ENCODE peak calls at places on chromosomes 5 and 9, in nine cellular contexts. K is GM13977; F is lung microvascular endothelial cell; W is brain microvascular endothelial cell; Y is ecto neural progenitor cell; V is activated CD8-positive, alpha-beta T cell treated with anti-CD3 and anti-CD28 coated beads, Interleukin-2, amount 10 ng/mL, durations not matched to agents 7 days and 5 days; L is GM20000; Z is hypothalamus; R is occipital lobe. Q is an unnamed sample.

GRCh38 chr9:77472646-77473045 is 175.5 kb downstream of the GNA14 start:
- DNase-seq in K (no peak), F (no peak), W (no peak), Y (no peak), V (no peak), L (no peak), Z (no peak), R (no peak), Q (no peak)

GRCh38 chr5:93574939-93575241 is 6.1 kb downstream of the NR2F1-AS1 start:
- DNase-seq in K (peak; percentile 7), F (no peak), W (no peak), Y (peak; percentile 65), V (no peak), L (peak; percentile 6), Z (no peak), R (no peak), Q (no peak)

GRCh38 chr5:76207122-76207521 is 123.9 kb downstream of the SV2C start:
- DNase-seq in K (no peak), F (no peak), W (no peak), Y (no peak), V (no peak), L (no peak), Z (no peak), R (no peak), Q (no peak)

GRCh38 chr5:84430863-84431663 is 46.4 kb upstream of the EDIL3 start:
- DNase-seq in K (no peak), F (no peak), W (no peak), Y (no peak), V (no peak), L (no peak), Z (no peak), R (peak; percentile 58), Q (peak; percentile 12)

GRCh38 chr5:137734962-137735530 is 843 bp downstream of the KLHL3 start:
- DNase-seq in K (no peak), F (peak; percentile 55), W (peak; percentile 36), Y (peak; percentile 56), V (peak; percentile 36), L (no peak), Z (peak; percentile 38), R (peak; percentile 39), Q (peak; percentile 60)

GRCh38 chr9:14584571-14584970 is 108.7 kb downstream of the ZDHHC21 start:
- DNase-seq in K (no peak), F (no peak), W (no peak), Y (no peak), V (no peak), L (no peak), Z (no peak), R (no peak), Q (no peak)

GRCh38 chr5:179530069-179530998 is 20.0 kb upstream of the RUFY1 start:
- DNase-seq in K (peak; percentile 88), F (peak; percentile 71), W (peak; percentile 15), Y (peak; percentile 76), V (peak; percentile 72), L (peak; percentile 84), Z (peak; percentile 14), R (no peak), Q (peak; percentile 67)

GRCh38 chr5:65075623-65076250 is 307.0 kb downstream of the CWC27 start:
- DNase-seq in K (no peak), F (no peak), W (no peak), Y (no peak), V (no peak), L (no peak), Z (no peak), R (no peak), Q (no peak)

GRCh38 chr5:147809830-147810666 is 21.4 kb downstream of the SPINK1 start:
- DNase-seq in K (no peak), F (no peak), W (no peak), Y (no peak), V (no peak), L (no peak), Z (no peak), R (no peak), Q (no peak)

GRCh38 chr5:109656829-109657228 is 32.9 kb upstream of the MAN2A1 start:
- DNase-seq in K (no peak), F (peak; percentile 40), W (peak; percentile 96), Y (no peak), V (peak; percentile 58), L (no peak), Z (peak; percentile 21), R (no peak), Q (peak; percentile 58)

GRCh38 chr5:92401492-92401891 is 1018.4 kb upstream of the ARRDC3 start:
- DNase-seq in K (no peak), F (no peak), W (peak; percentile 24), Y (peak; percentile 50), V (no peak), L (no peak), Z (peak; percentile 2), R (no peak), Q (no peak)

GRCh38 chr5:111511174-111512025 is 935 bp downstream of the STARD4 start:
- DNase-seq in K (no peak), F (peak; percentile 36), W (no peak), Y (no peak), V (no peak), L (no peak), Z (peak; percentile 49), R (no peak), Q (peak; percentile 67)

GRCh38 chr9:132647355-132647754 is 22.4 kb downstream of the DDX31 start:
- DNase-seq in K (no peak), F (no peak), W (peak; percentile 99), Y (no peak), V (no peak), L (no peak), Z (no peak), R (no peak), Q (no peak)

GRCh38 chr5:37667846-37668245 is 172.0 kb downstream of the GDNF start:
- DNase-seq in K (no peak), F (no peak), W (no peak), Y (no peak), V (no peak), L (no peak), Z (no peak), R (no peak), Q (no peak)

GRCh38 chr9:107033974-107034373 is 171.0 kb downstream of the ZNF462 start:
- DNase-seq in K (no peak), F (no peak), W (no peak), Y (no peak), V (no peak), L (no peak), Z (no peak), R (no peak), Q (no peak)

GRCh38 chr9:78519786-78520185 is 222.9 kb downstream of the PSAT1 start:
- DNase-seq in K (no peak), F (no peak), W (no peak), Y (no peak), V (no peak), L (no peak), Z (no peak), R (no peak), Q (no peak)

GRCh38 chr5:85000671-85001070 is 616.0 kb upstream of the EDIL3 start:
- DNase-seq in K (no peak), F (no peak), W (peak; percentile 6), Y (no peak), V (no peak), L (no peak), Z (no peak), R (no peak), Q (no peak)

GRCh38 chr5:141604318-141604717 is 14.5 kb downstream of the DIAPH1 start:
- DNase-seq in K (no peak), F (peak; percentile 19), W (peak; percentile 97), Y (no peak), V (no peak), L (no peak), Z (no peak), R (no peak), Q (peak; percentile 75)

GRCh38 chr5:173778152-173778782 is 109.9 kb upstream of the CPEB4 start:
- DNase-seq in K (no peak), F (peak; percentile 70), W (no peak), Y (no peak), V (no peak), L (no peak), Z (no peak), R (no peak), Q (peak; percentile 31)

GRCh38 chr9:86324308-86324707 is 29.9 kb downstream of the TUT7 start:
- DNase-seq in K (no peak), F (no peak), W (no peak), Y (no peak), V (no peak), L (peak; percentile 41), Z (no peak), R (peak; percentile 21), Q (no peak)

GRCh38 chr5:76521240-76521758 is 101.9 kb downstream of the F2RL2 start:
- DNase-seq in K (peak; percentile 61), F (peak; percentile 55), W (peak; percentile 17), Y (no peak), V (no peak), L (peak; percentile 61), Z (no peak), R (no peak), Q (peak; percentile 6)

GRCh38 chr5:178388381-178389030 is 155.9 kb upstream of the PHYKPL start:
- DNase-seq in K (no peak), F (no peak), W (peak; percentile 6), Y (no peak), V (no peak), L (no peak), Z (no peak), R (no peak), Q (no peak)

GRCh38 chr9:97293207-97293721 is 14.2 kb upstream of the CCDC180 start:
- DNase-seq in K (no peak), F (peak; percentile 97), W (peak; percentile 41), Y (no peak), V (no peak), L (no peak), Z (no peak), R (no peak), Q (peak; percentile 78)

GRCh38 chr9:76512826-76513225 is 53.8 kb downstream of the GCNT1 start:
- DNase-seq in K (no peak), F (no peak), W (peak; percentile 43), Y (no peak), V (no peak), L (no peak), Z (no peak), R (no peak), Q (no peak)

GRCh38 chr5:132747693-132748440 is 641 bp downstream of the CCNI2 start:
- DNase-seq in K (peak; percentile 48), F (no peak), W (no peak), Y (no peak), V (peak; percentile 69), L (peak; percentile 49), Z (no peak), R (no peak), Q (no peak)

GRCh38 chr9:124964056-124964455 is 23.2 kb upstream of the GOLGA1 start:
- DNase-seq in K (no peak), F (no peak), W (no peak), Y (no peak), V (no peak), L (no peak), Z (no peak), R (no peak), Q (no peak)

GRCh38 chr5:96911139-96911538 is 24.7 kb upstream of the LNPEP start:
- DNase-seq in K (no peak), F (no peak), W (no peak), Y (no peak), V (no peak), L (no peak), Z (no peak), R (no peak), Q (no peak)

GRCh38 chr5:78971998-78972397 is 13.1 kb downstream of the ARSB start:
- DNase-seq in K (no peak), F (no peak), W (no peak), Y (no peak), V (no peak), L (no peak), Z (no peak), R (no peak), Q (no peak)

GRCh38 chr5:167912944-167913343 is 378.5 kb upstream of the WWC1 start:
- DNase-seq in K (no peak), F (no peak), W (no peak), Y (no peak), V (no peak), L (no peak), Z (no peak), R (no peak), Q (no peak)

GRCh38 chr5:133873936-133874585 is 94.4 kb downstream of the C5orf15 start:
- DNase-seq in K (no peak), F (no peak), W (peak; percentile 43), Y (no peak), V (no peak), L (no peak), Z (no peak), R (no peak), Q (peak; percentile 31)

GRCh38 chr5:17340816-17341215 is 123.4 kb downstream of the BASP1 start:
- DNase-seq in K (no peak), F (no peak), W (peak; percentile 79), Y (no peak), V (no peak), L (no peak), Z (no peak), R (no peak), Q (peak; percentile 19)